ENCODE peak calls at places on chromosome 16, in nine cellular contexts. Q, U, V, X, C, K, E, H and P are unnamed samples. For H3K4me1, the result is how much of the 10 kb centered on the place peaks cover.

GRCh38 chr16:72924918-72925630 is 122.9 kb downstream of the ZFHX3 start:
- DNase-seq in V (no peak), X (no peak), Q (peak), U (no peak), H (peak), K (no peak), C (no peak), E (no peak), P (no peak)

GRCh38 chr16:20744922-20745440 is 3.4 kb upstream of the THUMPD1 start:
- DNase-seq in V (no peak), Q (no peak), K (no peak), H (no peak), X (no peak), C (no peak), E (peak), U (no peak), P (no peak)

GRCh38 chr16:86378831-86379504 is 131.4 kb upstream of the FOXF1 start:
- DNase-seq in U (no peak), V (no peak), E (no peak), X (no peak), C (no peak), H (no peak), Q (no peak), K (no peak), P (no peak)

GRCh38 chr16:71900336-71900735 is 5.0 kb downstream of the IST1 start:
- DNase-seq in H (no peak), Q (no peak), K (no peak), V (no peak), X (no peak), C (no peak), E (no peak), U (no peak), P (no peak)

GRCh38 chr16:56558024-56558747 is 6.7 kb upstream of the MT4 start:
- DNase-seq in K (no peak), X (no peak), V (no peak), Q (no peak), C (no peak), U (no peak), E (peak), H (peak), P (peak)

GRCh38 chr16:72847187-72848044 is 200.5 kb downstream of the ZFHX3 start:
- DNase-seq in H (peak), K (peak), E (peak), C (no peak), V (no peak), Q (no peak), U (no peak), X (no peak), P (peak)

GRCh38 chr16:12247811-12248210 is 271.3 kb downstream of the SNX29 start:
- DNase-seq in X (no peak), K (no peak), V (no peak), U (no peak), Q (no peak), E (no peak), H (no peak), C (no peak), P (no peak)

GRCh38 chr16:81130126-81130525 is 33.9 kb upstream of the GCSH start:
- DNase-seq in H (no peak), K (no peak), C (no peak), V (no peak), X (no peak), E (no peak), Q (no peak), U (no peak), P (no peak)

GRCh38 chr16:87076950-87077749 is 240.0 kb downstream of the C16orf95 start:
- DNase-seq in H (peak), V (no peak), K (no peak), Q (no peak), U (peak), C (peak), E (peak), X (no peak), P (peak)

GRCh38 chr16:13906426-13907089 is 13.4 kb upstream of the ERCC4 start:
- DNase-seq in Q (no peak), C (no peak), K (no peak), E (no peak), U (no peak), X (no peak), V (no peak), H (no peak), P (no peak)

GRCh38 chr16:50539822-50540710 is 8.1 kb upstream of the NKD1 start:
- DNase-seq in E (no peak), X (no peak), H (no peak), U (no peak), C (no peak), V (no peak), Q (no peak), K (no peak), P (no peak)

GRCh38 chr16:22670551-22670970 is 143.4 kb upstream of the HS3ST2 start:
- DNase-seq in V (peak), K (peak), X (no peak), C (peak), Q (no peak), U (no peak), E (no peak), H (no peak), P (no peak)

GRCh38 chr16:7268182-7268581 is 64.5 kb upstream of the RBFOX1 start:
- DNase-seq in V (peak), K (peak), H (peak), E (peak), C (no peak), U (no peak), Q (no peak), X (no peak), P (no peak)

DNA sequence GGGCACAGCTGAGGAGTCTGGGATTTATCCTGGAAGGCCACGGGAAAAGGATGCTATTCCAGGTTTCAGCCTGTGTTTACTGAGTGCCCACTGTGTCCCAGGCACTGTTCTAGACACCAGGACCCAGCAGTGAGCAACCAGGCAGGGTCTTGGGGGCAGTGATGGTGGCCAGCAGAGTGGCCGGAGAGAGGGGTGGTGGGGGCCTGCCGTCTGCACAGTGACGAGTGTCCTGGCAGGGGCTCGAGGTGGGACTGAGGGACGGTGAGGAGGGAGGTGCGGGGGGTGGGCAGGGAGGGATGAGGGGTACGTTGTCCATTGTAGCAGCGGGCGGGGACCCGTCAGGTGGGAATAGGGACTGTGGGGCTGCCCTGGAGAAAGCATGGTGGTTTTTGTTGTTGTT is 66.3 kb upstream of the CIBAR2 start:
- DNase-seq in V (no peak), C (no peak), K (no peak), U (no peak), E (no peak), X (no peak), Q (no peak), H (no peak), P (no peak)
- H3K4me1 ChIP-seq in V (half or more), C (under half), K (half or more), U (under half), E (under half), X (under half), Q (under half), H (under half), P (under half)

GRCh38 chr16:85153046-85153445 is 40.8 kb upstream of the CIBAR2 start:
- DNase-seq in C (no peak), K (no peak), Q (no peak), E (no peak), X (no peak), H (no peak), V (peak), U (no peak), P (no peak)

GRCh38 chr16:85151079-85151602 is 38.9 kb upstream of the CIBAR2 start:
- DNase-seq in H (no peak), E (no peak), U (no peak), X (no peak), K (no peak), V (no peak), Q (no peak), C (no peak), P (no peak)

GRCh38 chr16:85152414-85153030 is 40.2 kb upstream of the CIBAR2 start:
- DNase-seq in E (no peak), X (no peak), V (peak), K (no peak), C (no peak), H (no peak), Q (no peak), U (no peak), P (no peak)

GRCh38 chr16:85150331-85150940 is 38.2 kb upstream of the CIBAR2 start:
- DNase-seq in X (no peak), C (no peak), K (no peak), E (no peak), Q (no peak), V (no peak), H (no peak), U (no peak), P (no peak)

DNA sequence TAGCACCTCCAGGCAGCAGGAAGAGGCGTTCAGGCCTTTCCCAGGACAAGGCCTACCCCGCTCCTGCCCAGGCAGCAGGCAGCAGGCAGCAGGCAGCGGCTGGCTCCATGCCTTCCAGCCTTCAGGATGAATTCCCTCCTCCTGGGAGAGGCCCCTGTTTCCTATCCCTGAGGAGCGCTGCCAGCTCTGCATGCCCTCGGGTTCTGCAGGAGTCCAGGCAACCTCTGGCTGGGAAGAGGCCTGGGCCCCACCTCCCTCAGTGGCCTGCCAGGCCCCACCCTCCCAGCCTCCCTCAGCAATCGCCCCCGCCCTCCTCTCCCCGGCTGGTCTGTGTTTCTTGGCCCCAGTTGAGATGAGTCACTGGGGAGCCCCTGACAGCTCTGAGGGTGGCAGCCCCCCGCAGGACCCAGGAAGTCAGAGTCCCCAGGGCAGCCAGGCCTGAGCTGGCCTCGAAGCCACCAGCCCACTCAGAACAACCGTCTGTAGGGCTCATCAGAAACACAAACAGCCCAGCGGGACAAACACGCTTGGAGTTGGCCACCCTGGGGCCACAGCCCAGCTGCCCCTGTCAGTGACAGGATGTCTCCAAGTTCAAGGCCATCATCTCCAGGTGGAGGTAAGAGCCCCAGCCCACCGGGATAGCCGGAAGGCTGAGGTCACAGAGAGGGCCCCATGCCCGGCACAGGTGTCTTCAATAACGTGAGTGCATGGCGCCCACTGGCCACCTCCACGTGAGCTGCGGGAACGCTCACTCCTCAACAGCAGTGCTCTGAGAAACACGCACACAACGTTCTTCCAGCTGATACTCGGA is 39.5 kb upstream of the CIBAR2 start:
- DNase-seq in H (peak), K (peak), C (no peak), X (peak), V (peak), Q (peak), E (peak), U (peak), P (peak)
- TF ChIP-seq POLR2A in H (no peak), K (no peak), C (no peak), X (no peak), V (peak), Q (no peak), E (no peak), U (no peak), P (no peak)

DNA sequence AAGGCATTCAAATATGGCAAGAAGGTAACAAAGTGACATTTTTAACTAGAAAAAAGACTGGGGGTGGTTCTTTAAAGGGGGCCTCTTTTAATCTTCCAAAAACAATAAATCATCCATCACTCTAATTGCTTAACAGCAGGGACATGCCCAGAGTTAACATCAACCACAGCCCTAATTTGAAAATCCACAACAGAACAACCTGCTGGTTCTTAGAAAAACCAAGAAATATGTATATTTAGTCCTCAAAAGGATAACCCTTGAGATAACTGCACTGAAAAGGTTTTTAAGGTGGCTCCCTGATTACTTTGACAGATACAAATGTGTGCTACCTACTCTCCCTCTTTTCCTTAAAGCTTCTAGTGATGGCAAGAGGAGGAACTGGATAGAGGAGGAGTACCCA is 54.4 kb downstream of the N4BP1 start:
- DNase-seq in U (no peak), X (no peak), E (no peak), V (no peak), Q (no peak), K (no peak), C (no peak), H (no peak), P (no peak)
- H3K4me1 ChIP-seq in U (under half), X (under half), E (under half), V (half or more), Q (under half), K (under half), C (under half), H (under half), P (under half)

GRCh38 chr16:734208-734980 is 6.4 kb downstream of the CIAO3 start:
- DNase-seq in C (no peak), K (no peak), H (no peak), E (no peak), Q (no peak), U (no peak), V (no peak), X (no peak), P (no peak)

GRCh38 chr16:733382-734207 is 6.7 kb downstream of the HAGHL start:
- DNase-seq in E (no peak), Q (no peak), H (no peak), X (no peak), C (no peak), K (no peak), U (no peak), V (no peak), P (no peak)

GRCh38 chr16:730666-731509 is 4.0 kb downstream of the HAGHL start:
- DNase-seq in E (no peak), H (no peak), V (no peak), U (no peak), C (no peak), K (no peak), X (no peak), Q (no peak), P (no peak)

GRCh38 chr16:732936-733335 is 6.0 kb downstream of the HAGHL start:
- DNase-seq in H (no peak), V (no peak), E (no peak), U (no peak), X (no peak), K (no peak), C (no peak), Q (no peak), P (peak)

GRCh38 chr16:732332-732731 is 5.4 kb downstream of the HAGHL start:
- DNase-seq in C (no peak), H (no peak), X (no peak), U (no peak), K (no peak), E (no peak), V (no peak), Q (no peak), P (no peak)
- TF ChIP-seq POLR2A in C (no peak), H (no peak), X (no peak), U (no peak), K (no peak), E (no peak), V (no peak), Q (no peak), P (no peak)

GRCh38 chr16:68090526-68090925 is 5.4 kb downstream of the NFATC3 start:
- DNase-seq in K (no peak), E (no peak), U (no peak), Q (no peak), C (no peak), X (no peak), H (no peak), V (no peak), P (no peak)

GRCh38 chr16:68087688-68088087 is 2.5 kb downstream of the NFATC3 start:
- DNase-seq in K (no peak), U (no peak), Q (no peak), V (no peak), H (no peak), X (no peak), C (no peak), E (no peak), P (no peak)

GRCh38 chr16:68090109-68090508 is 4.9 kb downstream of the NFATC3 start:
- DNase-seq in U (no peak), V (no peak), C (no peak), Q (no peak), K (no peak), E (no peak), H (no peak), X (no peak), P (no peak)

GRCh38 chr16:68088130-68088972 is 3.2 kb downstream of the NFATC3 start:
- DNase-seq in U (no peak), E (no peak), V (no peak), K (no peak), X (no peak), H (no peak), Q (no peak), C (no peak), P (no peak)

DNA sequence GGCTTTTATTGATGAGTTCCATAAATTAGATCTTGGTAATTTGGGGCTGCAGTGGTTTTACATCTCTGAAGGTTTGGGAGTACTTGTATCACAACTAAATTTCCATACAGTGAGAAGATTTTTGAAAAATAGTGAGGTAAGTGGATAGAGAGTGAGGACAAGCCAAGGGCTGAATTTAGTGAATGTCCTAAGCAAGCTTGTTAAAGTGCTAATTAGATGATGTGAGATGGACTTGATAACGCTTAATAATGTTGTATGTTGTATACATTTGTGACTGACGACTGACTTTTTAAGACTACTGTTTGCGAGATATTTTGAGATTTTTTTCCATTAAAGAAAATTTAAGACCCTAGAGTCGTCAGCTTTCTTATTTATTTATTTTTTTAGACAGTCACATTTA is 3.9 kb downstream of the NFATC3 start:
- DNase-seq in K (no peak), C (no peak), Q (no peak), V (no peak), U (no peak), H (no peak), X (no peak), E (no peak), P (no peak)
- H3K4me1 ChIP-seq in K (under half), C (under half), Q (under half), V (half or more), U (under half), H (under half), X (under half), E (under half), P (under half)